ENCODE peak calls at places on chromosomes 13 and 19, in seven cellular contexts. R is Caco-2; L is choroid plexus epithelial cell; Q is H7; H is prostate gland; S is osteoblast; F is effector memory CD4-positive, alpha-beta T cell. N is an unnamed sample.

GRCh38 chr13:111948281-111948680 is 118.7 kb upstream of the SOX1 start:
- DNase-seq in Q (no peak), S (no peak), F (no peak), L (no peak), H (no peak), R (no peak), N (no peak)

GRCh38 chr19:17627921-17628320 is 60.2 kb downstream of the UNC13A start:
- DNase-seq in H (no peak), L (no peak), R (no peak), Q (no peak), S (no peak), F (no peak), N (no peak)

GRCh38 chr13:71417205-71417604 is 449.8 kb downstream of the DACH1 start:
- DNase-seq in F (no peak), R (no peak), L (peak; percentile 61), S (no peak), Q (no peak), H (no peak), N (no peak)

GRCh38 chr13:21531475-21531874 is 72.4 kb upstream of the ZDHHC20 start:
- DNase-seq in S (no peak), R (no peak), F (no peak), Q (no peak), L (no peak), H (no peak), N (no peak)

GRCh38 chr13:29589234-29589633 is 6.3 kb downstream of the SLC7A1 start:
- DNase-seq in L (peak; percentile 62), R (no peak), H (no peak), F (no peak), S (no peak), Q (no peak), N (no peak)

GRCh38 chr19:15471639-15472101 is 7.3 kb upstream of the RASAL3 start:
- DNase-seq in Q (peak; percentile 65), F (no peak), L (no peak), R (no peak), H (no peak), S (no peak), N (no peak)

GRCh38 chr19:41144403-41144802 is 30.2 kb downstream of the CYP2F1 start:
- DNase-seq in H (peak; percentile 84), R (peak; percentile 82), L (peak; percentile 91), F (peak; percentile 82), S (peak; percentile 77), Q (peak; percentile 70), N (peak; percentile 35)

GRCh38 chr13:50162001-50162400 is 146.8 kb downstream of the KCNRG start:
- DNase-seq in L (peak; percentile 8), R (peak; percentile 61), F (no peak), Q (no peak), H (no peak), S (no peak), N (no peak)

GRCh38 chr19:43330726-43331434 is 22.6 kb upstream of the CD177 start:
- DNase-seq in F (no peak), R (no peak), L (no peak), Q (no peak), S (no peak), H (no peak), N (no peak)

GRCh38 chr13:111382877-111383276 is 62.4 kb downstream of the TEX29 start:
- DNase-seq in Q (no peak), L (no peak), H (no peak), S (no peak), R (no peak), F (no peak), N (no peak)

GRCh38 chr19:39406656-39407393 is at the start of gene ZFP36:
- DNase-seq in R (peak; percentile 89), S (peak; percentile 99), L (peak; percentile 89), H (peak; percentile 92), F (peak; percentile 86), Q (peak; percentile 96), N (no peak)

GRCh38 chr13:100588350-100589177 is at the start of gene GGACT:
- DNase-seq in S (peak; percentile 97), L (peak; percentile 59), F (peak; percentile 71), Q (peak; percentile 98), R (peak; percentile 79), H (peak; percentile 46), N (no peak)

GRCh38 chr13:96532804-96533203 is 442.9 kb downstream of the HS6ST3 start:
- DNase-seq in R (no peak), F (no peak), H (no peak), L (no peak), Q (no peak), S (peak; percentile 30), N (no peak)

GRCh38 chr13:77724092-77724491 is 26.6 kb downstream of the SLAIN1 start:
- DNase-seq in S (no peak), H (no peak), F (no peak), R (no peak), L (no peak), Q (no peak), N (no peak)

GRCh38 chr19:5805465-5806132 is 732 bp downstream of the NRTN start:
- DNase-seq in R (peak; percentile 86), H (peak; percentile 71), F (peak; percentile 34), Q (peak; percentile 98), S (peak; percentile 97), L (peak; percentile 55), N (no peak)

GRCh38 chr19:58393725-58394033 is 1.8 kb upstream of the RNF225 start:
- DNase-seq in Q (no peak), R (no peak), S (peak; percentile 74), F (no peak), L (no peak), H (no peak), N (no peak)

GRCh38 chr19:32388393-32388724 is 17.2 kb upstream of the DPY19L3 start:
- DNase-seq in H (no peak), S (no peak), Q (no peak), F (no peak), R (no peak), L (no peak), N (no peak)

GRCh38 chr19:10566658-10567410 is 1.0 kb upstream of the KRI1 start:
- DNase-seq in L (no peak), Q (peak; percentile 43), S (no peak), R (no peak), H (no peak), F (peak; percentile 35), N (no peak)
- H3K4me3 ChIP-seq in L (no peak overlapping the region), Q (no peak overlapping the region), S (peak overlapping the region; percentile 93), R (no peak overlapping the region), H (peak overlapping the region; percentile 81), F (peak overlapping the region; percentile 84), N (no peak overlapping the region)

DNA sequence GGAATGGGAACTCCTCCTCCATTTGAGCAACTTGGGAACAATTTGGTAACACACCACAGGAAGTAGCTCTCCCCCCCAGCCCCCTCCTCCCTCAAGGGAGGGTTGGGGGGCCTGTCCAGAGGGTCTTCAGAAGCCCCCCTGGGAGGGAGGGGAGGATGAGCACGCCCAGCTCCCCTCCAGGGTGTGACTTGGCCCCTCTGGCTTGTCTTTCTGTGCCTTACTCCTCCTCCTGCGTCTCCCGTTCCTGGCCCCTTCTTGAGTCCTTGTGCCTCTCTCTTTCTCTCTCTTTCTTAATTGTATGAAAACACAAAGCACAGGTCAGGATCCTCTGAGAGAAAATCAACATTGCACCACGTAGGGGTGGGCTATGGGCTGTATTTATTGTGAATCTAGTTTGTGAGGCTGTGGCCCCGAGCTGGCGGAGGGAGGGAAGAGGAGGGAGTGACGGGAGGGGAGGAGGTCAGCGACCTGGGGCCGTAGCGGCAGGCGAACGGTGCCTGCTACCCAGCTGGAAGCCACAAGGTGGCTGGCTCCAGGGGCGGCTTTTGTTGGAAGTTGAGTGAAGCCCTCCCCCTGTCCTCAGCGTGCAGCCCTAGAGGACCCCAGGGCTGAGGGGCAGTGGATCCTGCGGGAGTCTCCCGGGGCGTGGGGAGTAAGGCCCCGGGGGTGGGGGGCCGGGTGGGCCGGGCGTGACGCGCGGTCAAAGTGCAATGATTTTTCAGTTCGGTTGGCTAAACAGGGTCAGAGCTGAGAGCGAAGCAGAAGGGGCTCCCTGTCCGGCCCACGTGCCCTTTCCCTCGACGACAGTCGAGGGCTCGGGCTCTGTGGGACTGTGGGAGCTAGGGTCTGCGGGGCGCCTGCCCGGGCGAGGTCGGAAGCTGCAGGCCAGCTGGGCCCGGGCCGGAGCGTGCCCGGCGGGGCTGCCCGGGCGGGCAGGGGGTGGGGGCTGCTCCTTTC is 6.4 kb downstream of the LYL1 start:
- DNase-seq in H (no peak), Q (peak; percentile 96), F (no peak), S (peak; percentile 88), L (no peak), R (peak; percentile 53), N (no peak)
- H3K4me3 ChIP-seq in H (no peak overlapping the region), Q (peak overlapping the region; percentile 50), F (peak overlapping the region; percentile 27), S (no peak overlapping the region), L (no peak overlapping the region), R (no peak overlapping the region), N (no peak overlapping the region)

DNA sequence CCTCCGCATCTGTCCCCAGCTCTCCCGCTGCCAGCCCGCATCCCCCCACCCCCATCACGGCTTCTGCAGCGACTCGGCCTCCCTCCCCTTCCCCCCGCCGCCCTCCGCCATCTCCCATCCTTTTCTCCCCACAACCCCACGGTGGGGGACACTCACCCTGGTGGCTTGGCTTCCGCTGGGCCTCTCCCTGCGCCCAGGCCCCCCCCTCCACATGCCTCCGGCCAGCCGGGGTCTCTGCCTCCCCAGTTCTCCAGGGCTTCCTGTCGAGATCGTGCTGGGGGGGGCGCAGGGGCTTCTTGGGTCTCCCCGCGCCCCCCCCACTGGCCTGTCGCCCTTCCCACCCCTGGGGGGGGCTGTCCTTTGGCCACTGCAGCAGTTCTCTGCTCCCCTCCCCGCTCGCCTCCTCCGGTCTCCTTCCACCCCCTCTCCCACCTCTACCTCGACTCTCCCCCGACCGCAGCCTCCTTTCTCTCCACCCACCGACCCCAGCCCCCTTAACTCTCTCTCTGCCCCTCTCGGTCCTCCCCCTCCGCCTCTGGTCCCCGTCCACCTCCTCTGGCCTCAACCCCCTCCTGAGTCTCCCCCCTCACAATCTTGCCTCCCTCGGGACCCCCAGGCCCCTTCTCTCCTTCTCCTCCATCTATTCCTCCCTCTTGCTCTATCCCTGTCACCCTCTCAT is 17.1 kb downstream of the LRRC4B start:
- DNase-seq in S (peak; percentile 62), R (no peak), Q (peak; percentile 80), F (no peak), H (no peak), L (no peak), N (no peak)
- H3K4me3 ChIP-seq in S (no peak overlapping the region), R (no peak overlapping the region), Q (peak overlapping the region; percentile 45), F (no peak overlapping the region), H (no peak overlapping the region), L (no peak overlapping the region), N (no peak overlapping the region)

GRCh38 chr19:1384085-1384462 is 367 bp downstream of the NDUFS7 start:
- DNase-seq in R (no peak), F (no peak), Q (no peak), L (no peak), S (no peak), H (no peak), N (no peak)

GRCh38 chr19:1387684-1388636 is 4.3 kb downstream of the NDUFS7 start:
- DNase-seq in R (no peak), L (no peak), S (no peak), F (no peak), H (no peak), Q (no peak), N (no peak)

GRCh38 chr19:1386945-1387683 is 3.4 kb downstream of the NDUFS7 start:
- DNase-seq in R (no peak), S (no peak), Q (no peak), F (no peak), L (no peak), H (no peak), N (no peak)

GRCh38 chr19:1384478-1385110 is 887 bp downstream of the NDUFS7 start:
- DNase-seq in R (no peak), F (no peak), Q (no peak), L (no peak), H (no peak), S (no peak), N (no peak)

DNA sequence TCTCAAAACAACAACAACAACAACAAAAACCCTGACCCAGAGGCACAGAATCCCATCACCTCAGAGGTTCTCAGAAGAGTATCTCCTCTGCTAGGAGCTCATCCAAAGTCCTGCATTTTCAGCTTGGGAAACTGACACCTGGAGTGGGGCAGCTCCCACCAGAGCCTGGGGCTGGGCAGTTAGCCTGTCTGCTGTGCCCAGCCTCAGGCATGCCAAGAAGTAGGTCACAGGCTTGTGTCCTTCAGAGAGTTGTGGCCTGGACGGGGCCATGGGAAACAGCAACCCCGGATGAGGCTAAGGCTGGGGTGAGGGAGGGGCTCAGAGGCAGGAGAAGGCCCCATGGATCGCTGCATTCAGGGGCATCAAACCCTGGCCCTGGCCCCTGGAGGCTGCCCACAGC is 2.1 kb downstream of the NDUFS7 start:
- DNase-seq in H (no peak), S (no peak), Q (no peak), R (no peak), L (no peak), F (no peak), N (no peak)
- H3K4me3 ChIP-seq in H (no peak overlapping the region), S (no peak overlapping the region), Q (no peak overlapping the region), R (no peak overlapping the region), L (no peak overlapping the region), F (no peak overlapping the region), N (no peak overlapping the region)

N was measured in LNCaP clone FGC.